ENCODE peak calls at places on chromosomes 1 and 21, in six cellular contexts. Q, P, M, I, D and K are unnamed samples.

GRCh38 chr1:224141693-224142092 is 27.8 kb downstream of the FBXO28 start:
- DNase-seq in Q (no peak), P (no peak), M (no peak), I (no peak), D (no peak), K (no peak)

GRCh38 chr1:226526801-226527595 is 21.6 kb upstream of the STUM start:
- DNase-seq in Q (no peak), P (no peak), M (no peak), I (no peak), D (peak; percentile 27), K (peak; percentile 66)

GRCh38 chr21:32456497-32456918 is 44.0 kb downstream of the EVA1C start:
- DNase-seq in Q (no peak), P (no peak), M (no peak), I (no peak), D (no peak), K (peak; percentile 79)

GRCh38 chr1:56921486-56921885 is 44.3 kb downstream of the C8B start:
- DNase-seq in Q (no peak), P (no peak), M (no peak), I (no peak), D (no peak), K (peak; percentile 22)

GRCh38 chr1:43031316-43032203 is 72.9 kb upstream of the SLC2A1 start:
- DNase-seq in Q (no peak), P (no peak), M (no peak), I (no peak), D (no peak), K (no peak)

GRCh38 chr1:53390261-53390660 is 62.4 kb upstream of the LRP8 start:
- DNase-seq in Q (no peak), P (no peak), M (peak; percentile 22), I (peak; percentile 44), D (no peak), K (no peak)

GRCh38 chr1:25028910-25029599 is 99.0 kb upstream of the RUNX3 start:
- DNase-seq in Q (no peak), P (no peak), M (no peak), I (no peak), D (no peak), K (no peak)

GRCh38 chr1:81231729-81232038 is 569.0 kb upstream of the ADGRL2 start:
- DNase-seq in Q (peak; percentile 5), P (no peak), M (no peak), I (no peak), D (no peak), K (no peak)

GRCh38 chr1:12555411-12556367 is 62.3 kb downstream of the DHRS3 start:
- DNase-seq in Q (no peak), P (no peak), M (no peak), I (no peak), D (no peak), K (no peak)

GRCh38 chr1:86389315-86389714 is 6.8 kb downstream of the ODF2L start:
- DNase-seq in Q (no peak), P (no peak), M (no peak), I (no peak), D (no peak), K (no peak)

GRCh38 chr21:37784591-37785318 is 131.5 kb downstream of the KCNJ6 start:
- DNase-seq in Q (no peak), P (no peak), M (no peak), I (no peak), D (no peak), K (peak; percentile 70)

GRCh38 chr1:207205613-207206009 is 101.6 kb downstream of the C4BPA start:
- DNase-seq in Q (no peak), P (no peak), M (no peak), I (no peak), D (no peak), K (peak; percentile 34)

GRCh38 chr1:168920456-168921094 is 185.9 kb upstream of the ATP1B1 start:
- DNase-seq in Q (no peak), P (no peak), M (no peak), I (peak; percentile 46), D (peak; percentile 87), K (peak; percentile 86)

GRCh38 chr1:157004286-157004685 is 41.3 kb downstream of the ARHGEF11 start:
- DNase-seq in Q (no peak), P (no peak), M (no peak), I (no peak), D (no peak), K (no peak)

GRCh38 chr1:76938304-76938703 is 71.0 kb downstream of the ST6GALNAC5 start:
- DNase-seq in Q (no peak), P (no peak), M (no peak), I (no peak), D (no peak), K (no peak)

GRCh38 chr1:109193653-109194590 is 19.8 kb upstream of the SARS1 start:
- DNase-seq in Q (no peak), P (no peak), M (no peak), I (no peak), D (peak; percentile 35), K (no peak)

GRCh38 chr1:60569189-60569588 is 495.6 kb upstream of the C1orf87 start:
- DNase-seq in Q (no peak), P (no peak), M (no peak), I (no peak), D (no peak), K (no peak)

GRCh38 chr21:36976882-36977651 is 10.6 kb upstream of the HLCS start:
- DNase-seq in Q (peak; percentile 46), P (no peak), M (no peak), I (peak; percentile 33), D (peak; percentile 84), K (peak; percentile 86)

GRCh38 chr1:94928293-94928939 is 1.5 kb upstream of the CNN3 start:
- DNase-seq in Q (no peak), P (no peak), M (no peak), I (no peak), D (no peak), K (no peak)

GRCh38 chr1:66617362-66617761 is 83.4 kb downstream of the SGIP1 start:
- DNase-seq in Q (no peak), P (no peak), M (no peak), I (no peak), D (no peak), K (no peak)

GRCh38 chr1:158999301-159000069 is 10.2 kb upstream of the IFI16 start:
- DNase-seq in Q (peak; percentile 86), P (peak; percentile 70), M (peak; percentile 87), I (peak; percentile 93), D (peak; percentile 3), K (peak; percentile 93)

GRCh38 chr1:25875856-25876692 is 566 bp upstream of the PAQR7 start:
- DNase-seq in Q (no peak), P (peak; percentile 56), M (no peak), I (no peak), D (no peak), K (no peak)

GRCh38 chr1:222420621-222421020 is 127.3 kb downstream of the HHIPL2 start:
- DNase-seq in Q (no peak), P (no peak), M (no peak), I (no peak), D (no peak), K (no peak)

GRCh38 chr1:216812966-216813365 is 89.7 kb upstream of the ESRRG start:
- DNase-seq in Q (no peak), P (no peak), M (no peak), I (no peak), D (no peak), K (peak; percentile 6)

DNA sequence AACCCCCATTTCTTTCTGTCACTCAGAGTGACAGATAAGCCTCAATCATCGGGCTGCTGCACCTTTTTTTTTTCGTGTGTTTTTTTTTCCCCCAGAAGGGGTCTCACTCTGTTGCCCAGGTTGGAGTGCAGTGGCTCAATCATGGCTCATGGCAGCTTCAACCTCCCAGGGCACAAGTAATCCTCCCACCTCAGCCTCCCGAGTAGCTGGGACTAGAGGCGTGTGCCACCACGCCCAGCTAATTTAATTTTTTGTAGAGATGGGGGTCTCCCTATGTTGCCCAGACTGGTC is 1.2 kb upstream of the TMPRSS2 start:
- DNase-seq in Q (no peak), P (no peak), M (no peak), I (no peak), D (no peak), K (no peak)
- TF ChIP-seq CTCF in Q (no peak), P (no peak), M (no peak), I (no peak), D (no peak), K (no peak)

GRCh38 chr1:9201421-9202239 is 32.9 kb upstream of the H6PD start:
- DNase-seq in Q (no peak), P (no peak), M (peak; percentile 22), I (no peak), D (no peak), K (peak; percentile 72)
- H3K4me3 ChIP-seq in Q (peak overlapping the region; percentile 82), P (peak overlapping the region; percentile 34), M (peak overlapping the region; percentile 43), I (peak overlapping the region; percentile 14), D (peak overlapping the region; percentile 39), K (peak overlapping the region; percentile 48)

DNA sequence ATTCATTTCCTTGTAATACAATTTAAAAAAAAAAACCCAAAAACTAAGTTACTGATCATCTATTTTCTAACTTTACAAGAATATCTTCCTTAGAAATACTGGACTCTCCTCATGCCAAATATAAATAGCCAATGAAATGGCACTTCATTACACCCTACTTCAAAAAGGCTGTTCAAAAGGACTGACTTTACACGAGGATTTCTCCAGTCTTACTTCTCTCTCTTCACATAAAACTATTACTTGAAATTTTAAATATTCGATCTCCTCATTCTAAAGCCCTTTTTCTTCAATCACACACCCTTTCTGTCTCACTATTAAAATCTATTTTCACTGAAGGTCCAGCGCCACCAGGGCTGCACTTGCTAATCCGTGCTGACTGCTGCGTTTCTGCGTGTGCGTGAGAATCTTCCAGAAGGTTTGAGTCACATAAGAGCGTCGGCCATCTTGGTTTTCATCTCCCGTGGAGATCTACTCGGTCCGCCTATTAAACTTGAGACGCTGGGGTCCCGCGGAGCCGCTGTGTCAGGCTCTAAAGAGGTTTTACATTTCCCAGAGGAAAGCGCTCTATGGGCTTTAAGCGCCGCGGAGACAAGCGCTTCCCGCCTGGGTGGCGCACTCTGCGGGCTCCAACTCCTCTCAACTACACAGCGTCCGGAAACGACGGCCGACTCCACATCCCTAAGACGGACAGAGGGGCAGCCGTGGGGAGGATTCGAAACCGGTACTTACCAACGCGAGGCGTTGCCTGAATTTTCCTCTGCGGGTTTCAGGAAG is 643 bp downstream of the LRIF1 start:
- DNase-seq in Q (peak; percentile 81), P (peak; percentile 55), M (no peak), I (peak; percentile 29), D (peak; percentile 86), K (peak; percentile 86)
- TF ChIP-seq CTCF in Q (peak; percentile 11), P (no peak), M (no peak), I (no peak), D (no peak), K (peak; percentile 12)

DNA sequence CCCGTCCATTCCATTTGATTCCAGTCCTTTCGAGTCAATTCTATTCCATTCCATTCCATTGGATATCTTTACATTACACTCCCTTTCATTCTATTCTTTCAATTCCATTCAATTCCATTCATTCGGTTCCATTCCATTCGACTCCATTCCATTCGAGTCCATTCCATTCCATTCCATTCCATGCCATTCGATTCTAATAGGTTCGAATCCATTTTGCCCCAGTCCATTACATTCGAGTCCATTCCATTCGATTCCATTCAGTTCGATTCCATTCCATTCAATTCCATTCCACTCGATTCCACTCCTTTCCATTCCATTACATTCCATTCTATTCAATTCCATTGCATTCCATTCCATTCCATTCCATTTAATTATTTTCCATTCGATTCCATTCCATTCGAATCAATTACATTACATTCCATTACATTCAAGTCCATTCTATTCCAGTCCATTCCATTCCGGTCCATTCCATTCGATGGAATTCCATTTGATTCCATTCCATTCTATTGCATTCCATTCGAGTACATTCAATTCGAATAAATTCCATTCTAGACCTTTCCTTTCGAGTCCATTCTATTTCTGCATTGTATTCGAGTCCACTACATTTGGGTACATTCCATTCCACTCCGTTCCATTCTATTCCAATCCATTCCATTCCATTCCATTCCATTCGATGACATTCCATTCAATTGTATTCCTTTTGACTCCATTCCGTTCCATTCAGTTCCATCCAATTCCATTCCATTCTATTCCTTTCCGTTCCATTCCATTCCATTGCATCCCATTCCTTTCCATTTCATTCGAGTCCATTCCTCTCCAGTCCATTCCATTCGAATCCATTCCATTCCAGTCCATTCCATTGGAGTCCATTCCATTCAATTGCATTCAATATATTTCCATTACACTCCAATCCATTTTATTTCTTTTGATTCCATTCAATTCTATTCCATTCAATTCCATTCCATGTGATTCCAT is 2604.8 kb upstream of the TPTE start:
- DNase-seq in Q (no peak), P (no peak), M (no peak), I (no peak), D (no peak), K (no peak)
- H3K4me3 ChIP-seq in Q (no peak overlapping the region), P (no peak overlapping the region), M (no peak overlapping the region), I (no peak overlapping the region), D (no peak overlapping the region), K (no peak overlapping the region)